ENCODE peak calls at places on chromosomes 3 and 15, in five cellular contexts. One of them, this sample, is unnamed.

GRCh38 chr3:113275876-113276580 is 64.7 kb downstream of the BOC start:
- DNase-seq in adrenal gland: peak; percentile 39
- DNase-seq in HTR-8/SVneo: no peak
- DNase-seq in activated CD4-positive, alpha-beta T cell treated with anti-CD3 and anti-CD28 coated beads for 4 hours: no peak
- DNase-seq in retina: peak; percentile 76
- DNase-seq in this sample: peak; percentile 67

GRCh38 chr3:25354071-25354470 is 74.0 kb upstream of the RARB start:
- DNase-seq in HTR-8/SVneo: no peak
- DNase-seq in activated CD4-positive, alpha-beta T cell treated with anti-CD3 and anti-CD28 coated beads for 4 hours: no peak
- DNase-seq in adrenal gland: no peak
- DNase-seq in retina: no peak
- DNase-seq in this sample: no peak

GRCh38 chr3:46928297-46928696 is 48.2 kb downstream of the CCDC12 start:
- DNase-seq in retina: no peak
- DNase-seq in adrenal gland: no peak
- DNase-seq in activated CD4-positive, alpha-beta T cell treated with anti-CD3 and anti-CD28 coated beads for 4 hours: no peak
- DNase-seq in HTR-8/SVneo: no peak
- DNase-seq in this sample: peak; percentile 54

GRCh38 chr3:42712344-42712648 is 9.7 kb upstream of the HHATL start:
- DNase-seq in retina: no peak
- DNase-seq in adrenal gland: no peak
- DNase-seq in HTR-8/SVneo: no peak
- DNase-seq in activated CD4-positive, alpha-beta T cell treated with anti-CD3 and anti-CD28 coated beads for 4 hours: no peak
- DNase-seq in this sample: no peak

GRCh38 chr15:34271493-34271892 is 46.7 kb downstream of the EMC4 start:
- DNase-seq in retina: no peak
- DNase-seq in activated CD4-positive, alpha-beta T cell treated with anti-CD3 and anti-CD28 coated beads for 4 hours: no peak
- DNase-seq in HTR-8/SVneo: peak; percentile 60
- DNase-seq in adrenal gland: peak; percentile 55
- DNase-seq in this sample: no peak

GRCh38 chr3:149717391-149718056 is 34.8 kb downstream of the COMMD2 start:
- DNase-seq in retina: peak; percentile 56
- DNase-seq in activated CD4-positive, alpha-beta T cell treated with anti-CD3 and anti-CD28 coated beads for 4 hours: no peak
- DNase-seq in adrenal gland: peak; percentile 55
- DNase-seq in HTR-8/SVneo: peak; percentile 71
- DNase-seq in this sample: peak; percentile 78

GRCh38 chr3:158447408-158447807 is 123.6 kb upstream of the MLF1 start:
- DNase-seq in retina: no peak
- DNase-seq in HTR-8/SVneo: no peak
- DNase-seq in adrenal gland: no peak
- DNase-seq in activated CD4-positive, alpha-beta T cell treated with anti-CD3 and anti-CD28 coated beads for 4 hours: no peak
- DNase-seq in this sample: no peak

GRCh38 chr3:57227930-57228733 is 603 bp downstream of the APPL1 start:
- DNase-seq in HTR-8/SVneo: peak; percentile 37
- DNase-seq in adrenal gland: peak; percentile 66
- DNase-seq in retina: peak; percentile 85
- DNase-seq in activated CD4-positive, alpha-beta T cell treated with anti-CD3 and anti-CD28 coated beads for 4 hours: peak; percentile 31
- DNase-seq in this sample: peak; percentile 68

GRCh38 chr15:61201322-61201721 is 27.8 kb downstream of the RORA start:
- DNase-seq in activated CD4-positive, alpha-beta T cell treated with anti-CD3 and anti-CD28 coated beads for 4 hours: no peak
- DNase-seq in adrenal gland: no peak
- DNase-seq in retina: no peak
- DNase-seq in HTR-8/SVneo: no peak
- DNase-seq in this sample: no peak

This sample was measured in pons.